ENCODE peak calls at places on chromosome 10, in nine cellular contexts. A is thoracic aorta, K is OCI-LY7, B is AG04450, H is RWPE1, X is IMR-90, V is ovary, C is pancreas, Z is tibial nerve. T is an unnamed sample.
A peak's percentile ranks its signal among the peaks of the same experiment; 100 is the strongest.

GRCh38 chr10:129963076-129963830 is 821 bp downstream of the EBF3 start:
- DNase-seq in A (no peak), K (no peak), B (no peak), H (no peak), X (peak; percentile 40), V (no peak), C (no peak), Z (no peak), T (no peak)

GRCh38 chr10:62527019-62527827 is 153.1 kb downstream of the ZNF365 start:
- DNase-seq in A (no peak), K (peak; percentile 89), B (no peak), H (no peak), X (no peak), V (no peak), C (no peak), Z (no peak), T (no peak)

GRCh38 chr10:42979181-42979580 is 97.7 kb upstream of the RET start:
- DNase-seq in A (no peak), K (no peak), B (no peak), H (no peak), X (no peak), V (no peak), C (no peak), Z (no peak), T (no peak)

GRCh38 chr10:105398202-105398601 is 757.1 kb downstream of the SORCS3 start:
- DNase-seq in A (no peak), K (no peak), B (no peak), H (no peak), X (no peak), V (no peak), C (no peak), Z (no peak), T (no peak)

GRCh38 chr10:69902835-69903535 is 101.3 kb downstream of the COL13A1 start:
- DNase-seq in A (peak; percentile 30), K (no peak), B (no peak), H (no peak), X (no peak), V (no peak), C (no peak), Z (no peak), T (no peak)

GRCh38 chr10:21497177-21497807 is 28.2 kb downstream of the SKIDA1 start:
- DNase-seq in A (peak; percentile 66), K (peak; percentile 4), B (no peak), H (peak; percentile 92), X (peak; percentile 62), V (peak; percentile 83), C (peak; percentile 98), Z (peak; percentile 77), T (peak; percentile 13)

GRCh38 chr10:69943292-69943820 is 109.3 kb upstream of the MACROH2A2 start:
- DNase-seq in A (no peak), K (no peak), B (no peak), H (no peak), X (no peak), V (no peak), C (no peak), Z (no peak), T (no peak)

GRCh38 chr10:104472505-104472904 is 118.9 kb downstream of the CFAP58 start:
- DNase-seq in A (no peak), K (no peak), B (no peak), H (peak; percentile 48), X (peak; percentile 7), V (no peak), C (no peak), Z (no peak), T (no peak)

GRCh38 chr10:132143162-132143561 is 43.6 kb upstream of the DPYSL4 start:
- DNase-seq in A (no peak), K (no peak), B (no peak), H (no peak), X (no peak), V (peak; percentile 43), C (peak; percentile 18), Z (no peak), T (no peak)

GRCh38 chr10:102959399-102959798 is 41.3 kb downstream of the CNNM2 start:
- DNase-seq in A (no peak), K (no peak), B (no peak), H (no peak), X (no peak), V (no peak), C (no peak), Z (no peak), T (no peak)

GRCh38 chr10:124917939-124918830 is 23.7 kb upstream of the ZRANB1 start:
- DNase-seq in A (no peak), K (no peak), B (no peak), H (peak; percentile 54), X (peak; percentile 84), V (peak; percentile 31), C (no peak), Z (no peak), T (no peak)

GRCh38 chr10:103276941-103277712 is at the start of gene INA:
- DNase-seq in A (no peak), K (no peak), B (no peak), H (peak; percentile 55), X (peak; percentile 61), V (no peak), C (peak; percentile 51), Z (no peak), T (no peak)

GRCh38 chr10:36880898-36881297 is 244.5 kb upstream of the ANKRD30A start:
- DNase-seq in A (no peak), K (peak; percentile 48), B (peak; percentile 8), H (peak; percentile 6), X (peak; percentile 56), V (no peak), C (no peak), Z (no peak), T (no peak)

GRCh38 chr10:129057856-129058663 is 409.0 kb upstream of the MGMT start:
- DNase-seq in A (no peak), K (no peak), B (no peak), H (no peak), X (no peak), V (no peak), C (no peak), Z (no peak), T (no peak)

GRCh38 chr10:5481121-5481520 is 18.2 kb downstream of the CALML5 start:
- DNase-seq in A (no peak), K (no peak), B (no peak), H (no peak), X (no peak), V (no peak), C (no peak), Z (no peak), T (no peak)

GRCh38 chr10:93465806-93466675 is 16.1 kb downstream of the MYOF start:
- DNase-seq in A (peak; percentile 86), K (no peak), B (no peak), H (peak; percentile 96), X (peak; percentile 90), V (peak; percentile 65), C (peak; percentile 75), Z (peak; percentile 64), T (no peak)

DNA sequence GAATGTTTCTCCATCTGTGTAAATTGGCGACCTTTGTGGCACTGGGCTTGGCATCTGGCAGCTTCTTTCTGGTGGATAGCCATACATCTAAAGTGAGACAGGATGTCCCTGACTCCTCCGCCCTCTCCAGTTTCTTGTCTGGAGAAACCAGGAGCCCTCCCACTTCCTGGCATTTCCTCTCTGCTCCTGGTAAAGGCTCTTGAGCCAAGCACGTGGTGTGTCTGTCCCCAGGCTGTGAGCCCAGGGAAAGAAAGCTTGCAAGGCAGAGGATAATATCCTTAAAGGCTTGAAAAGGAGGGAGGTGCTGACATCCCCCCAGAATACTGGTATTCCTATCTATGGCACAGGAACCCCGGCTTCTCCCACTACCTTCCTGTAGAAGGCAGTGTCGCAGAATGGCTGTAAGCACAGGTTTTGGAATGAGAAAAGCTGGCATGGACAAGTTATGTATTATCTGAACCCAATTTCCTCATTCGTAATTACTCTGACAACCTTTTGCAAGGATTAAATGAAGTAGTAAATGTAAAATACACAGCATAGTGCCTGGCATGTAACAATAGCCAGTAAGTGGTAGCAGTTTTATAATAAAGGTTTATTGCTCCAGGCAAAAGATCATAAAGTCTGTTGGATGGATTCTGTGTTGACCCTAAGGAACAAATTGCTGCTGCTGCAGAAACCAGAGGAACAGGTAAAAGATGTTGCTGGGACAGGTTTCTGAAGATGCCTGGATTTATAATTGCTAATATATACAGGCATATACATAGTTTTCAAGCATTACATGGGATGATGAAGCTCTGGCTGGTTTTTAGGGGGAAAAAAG is 11.8 kb upstream of the ACSL5 start:
- DNase-seq in A (peak; percentile 70), K (no peak), B (no peak), H (peak; percentile 41), X (peak; percentile 37), V (peak; percentile 43), C (no peak), Z (peak; percentile 37), T (no peak)
- TF ChIP-seq CTCF in A (no peak), K (no peak), B (no peak), H (no peak), X (no peak), V (no peak), C (no peak), Z (no peak), T (no peak)

GRCh38 chr10:13770760-13771493 is 184.2 kb downstream of the PRPF18 start:
- DNase-seq in A (no peak), K (no peak), B (no peak), H (no peak), X (no peak), V (no peak), C (no peak), Z (no peak), T (no peak)
- H3K27ac ChIP-seq in A (no peak overlapping the region), K (no peak overlapping the region), B (no peak overlapping the region), H (peak overlapping the region; percentile 76), X (no peak overlapping the region), V (no peak overlapping the region), C (no peak overlapping the region), Z (no peak overlapping the region), T (no peak overlapping the region)

GRCh38 chr10:75234683-75235374 is 928 bp downstream of the COMTD1 start:
- DNase-seq in A (no peak), K (peak; percentile 62), B (no peak), H (no peak), X (no peak), V (no peak), C (peak; percentile 90), Z (no peak), T (no peak)
- TF ChIP-seq CTCF in A (no peak), K (peak; percentile 54), B (no peak), H (no peak), X (no peak), V (peak; percentile 9), C (no peak), Z (no peak), T (no peak)

GRCh38 chr10:78361031-78361430 is 327.4 kb downstream of the RPS24 start:
- DNase-seq in A (no peak), K (no peak), B (no peak), H (no peak), X (no peak), V (no peak), C (no peak), Z (no peak), T (no peak)
- H3K27ac ChIP-seq in A (no peak overlapping the region), K (no peak overlapping the region), B (no peak overlapping the region), H (no peak overlapping the region), X (no peak overlapping the region), V (no peak overlapping the region), C (no peak overlapping the region), Z (no peak overlapping the region), T (no peak overlapping the region)

T was measured in esophagus squamous epithelium.